ENCODE peak calls at places on chromosomes 4 and X, in nine cellular contexts. One of them, this sample, is unnamed.

GRCh38 chrX:43677993-43678392 is 21.9 kb downstream of the MAOA start:
- DNase-seq in fibroblast of lung: no peak
- DNase-seq in AG04450: no peak
- DNase-seq in retinal pigment epithelial cell: no peak
- DNase-seq in neural progenitor cell: no peak
- DNase-seq in kidney: no peak
- DNase-seq in A549: no peak
- DNase-seq in psoas muscle: no peak
- DNase-seq in CD8-positive, alpha-beta T cell: no peak
- DNase-seq in this sample: no peak

GRCh38 chr4:146261046-146261445 is 46.7 kb downstream of the REELD1 start:
- DNase-seq in fibroblast of lung: no peak
- DNase-seq in AG04450: no peak
- DNase-seq in retinal pigment epithelial cell: no peak
- DNase-seq in neural progenitor cell: no peak
- DNase-seq in kidney: no peak
- DNase-seq in A549: no peak
- DNase-seq in psoas muscle: no peak
- DNase-seq in CD8-positive, alpha-beta T cell: no peak
- DNase-seq in this sample: no peak

GRCh38 chr4:118389731-118390520 is 37.1 kb upstream of the PRSS12 start:
- DNase-seq in fibroblast of lung: no peak
- DNase-seq in AG04450: no peak
- DNase-seq in retinal pigment epithelial cell: no peak
- DNase-seq in neural progenitor cell: no peak
- DNase-seq in kidney: no peak
- DNase-seq in A549: no peak
- DNase-seq in psoas muscle: no peak
- DNase-seq in CD8-positive, alpha-beta T cell: no peak
- DNase-seq in this sample: no peak

GRCh38 chrX:149272690-149273463 is 232.2 kb downstream of the IDS start:
- DNase-seq in fibroblast of lung: peak
- DNase-seq in AG04450: no peak
- DNase-seq in retinal pigment epithelial cell: no peak
- DNase-seq in neural progenitor cell: no peak
- DNase-seq in kidney: no peak
- DNase-seq in A549: no peak
- DNase-seq in psoas muscle: no peak
- DNase-seq in CD8-positive, alpha-beta T cell: no peak
- DNase-seq in this sample: no peak

GRCh38 chrX:87409113-87409841 is 108.3 kb upstream of the KLHL4 start:
- DNase-seq in fibroblast of lung: peak
- DNase-seq in AG04450: no peak
- DNase-seq in retinal pigment epithelial cell: peak
- DNase-seq in neural progenitor cell: no peak
- DNase-seq in kidney: peak
- DNase-seq in A549: peak
- DNase-seq in psoas muscle: no peak
- DNase-seq in CD8-positive, alpha-beta T cell: no peak
- DNase-seq in this sample: no peak

GRCh38 chr4:169999923-170000322 is 26.3 kb downstream of the MFAP3L start:
- DNase-seq in fibroblast of lung: no peak
- DNase-seq in AG04450: no peak
- DNase-seq in retinal pigment epithelial cell: no peak
- DNase-seq in neural progenitor cell: no peak
- DNase-seq in kidney: no peak
- DNase-seq in A549: no peak
- DNase-seq in psoas muscle: no peak
- DNase-seq in CD8-positive, alpha-beta T cell: no peak
- DNase-seq in this sample: no peak

GRCh38 chr4:16113741-16114140 is 29.9 kb upstream of the PROM1 start:
- DNase-seq in fibroblast of lung: no peak
- DNase-seq in AG04450: no peak
- DNase-seq in retinal pigment epithelial cell: no peak
- DNase-seq in neural progenitor cell: no peak
- DNase-seq in kidney: no peak
- DNase-seq in A549: no peak
- DNase-seq in psoas muscle: no peak
- DNase-seq in CD8-positive, alpha-beta T cell: no peak
- DNase-seq in this sample: no peak

GRCh38 chr4:156820931-156821330 is 150.7 kb downstream of the PDGFC start:
- DNase-seq in fibroblast of lung: peak
- DNase-seq in AG04450: no peak
- DNase-seq in retinal pigment epithelial cell: no peak
- DNase-seq in neural progenitor cell: no peak
- DNase-seq in kidney: no peak
- DNase-seq in A549: no peak
- DNase-seq in psoas muscle: no peak
- DNase-seq in CD8-positive, alpha-beta T cell: no peak
- DNase-seq in this sample: no peak

GRCh38 chr4:166078956-166079355 is 205.9 kb downstream of the TLL1 start:
- DNase-seq in fibroblast of lung: no peak
- DNase-seq in AG04450: no peak
- DNase-seq in retinal pigment epithelial cell: no peak
- DNase-seq in neural progenitor cell: peak
- DNase-seq in kidney: no peak
- DNase-seq in A549: no peak
- DNase-seq in psoas muscle: no peak
- DNase-seq in CD8-positive, alpha-beta T cell: no peak
- DNase-seq in this sample: no peak

GRCh38 chr4:150342945-150343344 is 239.0 kb upstream of the MAB21L2 start:
- DNase-seq in fibroblast of lung: no peak
- DNase-seq in AG04450: no peak
- DNase-seq in retinal pigment epithelial cell: no peak
- DNase-seq in neural progenitor cell: peak
- DNase-seq in kidney: peak
- DNase-seq in A549: no peak
- DNase-seq in psoas muscle: no peak
- DNase-seq in CD8-positive, alpha-beta T cell: no peak
- DNase-seq in this sample: no peak

GRCh38 chrX:154295664-154296310 is at the start of gene TKTL1:
- DNase-seq in fibroblast of lung: no peak
- DNase-seq in AG04450: no peak
- DNase-seq in retinal pigment epithelial cell: no peak
- DNase-seq in neural progenitor cell: no peak
- DNase-seq in kidney: no peak
- DNase-seq in A549: no peak
- DNase-seq in psoas muscle: no peak
- DNase-seq in CD8-positive, alpha-beta T cell: no peak
- DNase-seq in this sample: no peak

GRCh38 chr4:1471443-1472147 is 65.4 kb upstream of the NKX1-1 start:
- DNase-seq in fibroblast of lung: no peak
- DNase-seq in AG04450: no peak
- DNase-seq in retinal pigment epithelial cell: no peak
- DNase-seq in neural progenitor cell: no peak
- DNase-seq in kidney: peak
- DNase-seq in A549: no peak
- DNase-seq in psoas muscle: peak
- DNase-seq in CD8-positive, alpha-beta T cell: no peak
- DNase-seq in this sample: no peak

GRCh38 chrX:42028113-42028512 is 104.8 kb upstream of the CASK start:
- DNase-seq in fibroblast of lung: no peak
- DNase-seq in AG04450: no peak
- DNase-seq in retinal pigment epithelial cell: no peak
- DNase-seq in neural progenitor cell: no peak
- DNase-seq in kidney: no peak
- DNase-seq in A549: peak
- DNase-seq in psoas muscle: no peak
- DNase-seq in CD8-positive, alpha-beta T cell: no peak
- DNase-seq in this sample: no peak

GRCh38 chr4:184446132-184446531 is 28.2 kb downstream of the IRF2 start:
- DNase-seq in fibroblast of lung: no peak
- DNase-seq in AG04450: no peak
- DNase-seq in retinal pigment epithelial cell: no peak
- DNase-seq in neural progenitor cell: no peak
- DNase-seq in kidney: no peak
- DNase-seq in A549: no peak
- DNase-seq in psoas muscle: no peak
- DNase-seq in CD8-positive, alpha-beta T cell: no peak
- DNase-seq in this sample: no peak

GRCh38 chr4:153488719-153489384 is 22.7 kb downstream of the TMEM131L start:
- DNase-seq in fibroblast of lung: no peak
- DNase-seq in AG04450: no peak
- DNase-seq in retinal pigment epithelial cell: no peak
- DNase-seq in neural progenitor cell: peak
- DNase-seq in kidney: peak
- DNase-seq in A549: no peak
- DNase-seq in psoas muscle: peak
- DNase-seq in CD8-positive, alpha-beta T cell: peak
- DNase-seq in this sample: no peak

GRCh38 chr4:174255790-174256189 is 27.7 kb downstream of the FBXO8 start:
- DNase-seq in fibroblast of lung: peak
- DNase-seq in AG04450: peak
- DNase-seq in retinal pigment epithelial cell: peak
- DNase-seq in neural progenitor cell: no peak
- DNase-seq in kidney: no peak
- DNase-seq in A549: peak
- DNase-seq in psoas muscle: no peak
- DNase-seq in CD8-positive, alpha-beta T cell: no peak
- DNase-seq in this sample: peak

DNA sequence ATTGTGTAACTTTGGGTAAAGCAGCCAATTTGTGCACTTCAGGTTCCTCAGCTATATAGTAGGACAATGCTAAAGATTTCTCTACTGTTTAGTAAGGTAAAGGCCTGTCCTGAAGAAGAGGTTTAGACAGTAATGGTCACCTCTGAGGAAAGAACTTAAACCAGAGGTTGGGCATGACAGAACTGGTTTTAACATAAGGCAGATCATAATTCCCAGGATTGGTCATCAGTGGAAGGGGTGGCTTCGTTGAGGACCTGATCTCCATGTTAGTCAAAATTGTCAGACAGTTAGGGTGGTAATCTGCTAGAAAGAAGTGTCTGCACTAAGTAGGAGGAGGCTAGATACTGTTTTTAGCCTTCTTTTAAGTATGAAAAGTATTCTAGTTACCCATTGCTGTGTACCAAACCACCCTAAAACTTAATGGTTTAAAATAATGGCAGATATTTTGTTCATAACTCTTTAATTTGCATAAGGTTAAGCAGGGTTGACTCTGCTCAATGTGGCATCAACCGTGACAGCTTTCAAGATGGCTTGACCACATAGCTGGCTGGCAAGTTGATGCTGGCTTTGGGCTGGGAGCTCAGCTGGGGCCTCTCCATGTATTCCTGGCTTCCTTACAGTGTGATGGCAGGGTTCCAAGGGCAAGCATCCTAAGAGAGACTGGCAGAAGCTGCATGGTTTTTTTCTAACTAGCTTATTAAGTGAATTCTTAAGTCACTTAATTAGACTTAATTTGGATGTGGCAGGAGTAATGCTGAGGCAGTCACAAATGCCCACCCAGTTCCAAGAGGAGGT is 4.3 kb downstream of the RP2 start:
- DNase-seq in fibroblast of lung: peak
- DNase-seq in AG04450: no peak
- DNase-seq in retinal pigment epithelial cell: peak
- DNase-seq in neural progenitor cell: no peak
- DNase-seq in kidney: no peak
- DNase-seq in A549: no peak
- DNase-seq in psoas muscle: no peak
- DNase-seq in CD8-positive, alpha-beta T cell: no peak
- DNase-seq in this sample: no peak
- H3K4me3 ChIP-seq in fibroblast of lung: no peak
- H3K4me3 ChIP-seq in AG04450: no peak
- H3K4me3 ChIP-seq in retinal pigment epithelial cell: no peak
- H3K4me3 ChIP-seq in neural progenitor cell: no peak
- H3K4me3 ChIP-seq in kidney: no peak
- H3K4me3 ChIP-seq in A549: no peak
- H3K4me3 ChIP-seq in psoas muscle: no peak
- H3K4me3 ChIP-seq in CD8-positive, alpha-beta T cell: no peak
- H3K4me3 ChIP-seq in this sample: no peak

DNA sequence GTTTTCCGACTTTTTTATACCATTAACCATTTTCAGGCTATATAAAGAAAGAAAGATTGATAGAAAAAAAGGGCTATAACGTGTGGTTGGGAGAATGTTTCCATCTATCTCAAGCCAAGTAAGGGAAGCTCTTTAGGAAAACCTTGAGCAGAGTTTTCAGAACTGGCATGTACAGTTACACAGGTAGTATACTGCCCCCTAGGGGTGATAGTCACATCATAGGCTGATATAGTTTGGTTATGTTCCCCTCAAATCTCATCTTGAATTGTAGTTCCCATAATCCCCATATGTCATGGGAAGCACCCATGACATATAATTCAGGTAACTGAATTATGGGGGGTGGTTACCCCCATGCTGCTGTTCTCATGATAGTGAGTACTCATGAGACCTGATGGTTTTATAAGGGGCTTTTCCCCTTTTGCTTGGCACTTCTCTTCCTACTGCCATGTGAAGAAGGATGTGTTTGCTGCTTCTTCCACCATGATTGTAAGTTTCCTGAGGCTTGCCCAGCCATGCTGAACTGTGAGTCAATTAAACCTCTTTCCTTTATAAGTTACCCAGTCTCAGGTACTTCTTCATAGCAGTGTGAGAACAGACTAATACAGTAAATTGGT is 186.8 kb downstream of the TMA16 start:
- DNase-seq in fibroblast of lung: peak
- DNase-seq in AG04450: no peak
- DNase-seq in retinal pigment epithelial cell: no peak
- DNase-seq in neural progenitor cell: peak
- DNase-seq in kidney: no peak
- DNase-seq in A549: peak
- DNase-seq in psoas muscle: no peak
- DNase-seq in CD8-positive, alpha-beta T cell: peak
- DNase-seq in this sample: no peak
- TF ChIP-seq CTCF in fibroblast of lung: peak
- TF ChIP-seq CTCF in AG04450: peak
- TF ChIP-seq CTCF in retinal pigment epithelial cell: peak
- TF ChIP-seq CTCF in neural progenitor cell: peak
- TF ChIP-seq CTCF in kidney: peak
- TF ChIP-seq CTCF in A549: peak
- TF ChIP-seq CTCF in psoas muscle: peak
- TF ChIP-seq CTCF in CD8-positive, alpha-beta T cell: peak
- TF ChIP-seq CTCF in this sample: peak

DNA sequence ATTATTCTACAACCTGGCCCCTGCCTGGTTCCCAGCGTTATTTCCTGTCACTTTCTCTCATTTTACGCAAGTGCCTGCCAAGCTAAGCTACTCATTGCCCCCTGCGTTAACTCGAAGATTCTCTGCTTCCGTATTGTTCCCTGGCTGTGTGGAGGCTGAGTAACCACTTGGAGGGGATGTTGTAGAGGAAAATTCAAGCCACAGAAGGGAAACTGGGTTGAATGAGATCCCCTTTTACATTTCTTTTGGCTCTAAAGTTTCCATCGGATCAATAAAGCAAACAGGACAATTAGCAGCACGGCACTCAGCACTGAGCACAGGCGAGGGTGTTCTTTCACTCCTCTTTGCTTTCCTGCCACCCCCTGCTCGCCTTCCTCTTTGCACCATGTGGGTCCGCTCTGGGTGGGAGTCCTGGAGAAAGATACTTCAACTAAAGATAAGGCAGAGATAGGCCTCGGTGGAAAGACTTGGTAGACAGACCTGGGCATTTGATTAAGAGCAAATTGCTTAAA is 4.2 kb upstream of the TMSB4X start:
- DNase-seq in fibroblast of lung: peak
- DNase-seq in AG04450: no peak
- DNase-seq in retinal pigment epithelial cell: no peak
- DNase-seq in neural progenitor cell: peak
- DNase-seq in kidney: no peak
- DNase-seq in A549: no peak
- DNase-seq in psoas muscle: no peak
- DNase-seq in CD8-positive, alpha-beta T cell: peak
- DNase-seq in this sample: no peak
- H3K4me3 ChIP-seq in fibroblast of lung: no peak
- H3K4me3 ChIP-seq in AG04450: no peak
- H3K4me3 ChIP-seq in retinal pigment epithelial cell: no peak
- H3K4me3 ChIP-seq in neural progenitor cell: no peak
- H3K4me3 ChIP-seq in kidney: no peak
- H3K4me3 ChIP-seq in A549: no peak
- H3K4me3 ChIP-seq in psoas muscle: peak
- H3K4me3 ChIP-seq in CD8-positive, alpha-beta T cell: peak
- H3K4me3 ChIP-seq in this sample: no peak

GRCh38 chr4:139841464-139842195 is 176.0 kb downstream of the MGST2 start:
- DNase-seq in fibroblast of lung: no peak
- DNase-seq in AG04450: no peak
- DNase-seq in retinal pigment epithelial cell: no peak
- DNase-seq in neural progenitor cell: peak
- DNase-seq in kidney: no peak
- DNase-seq in A549: no peak
- DNase-seq in psoas muscle: no peak
- DNase-seq in CD8-positive, alpha-beta T cell: peak
- DNase-seq in this sample: no peak
- TF ChIP-seq CTCF in fibroblast of lung: no peak
- TF ChIP-seq CTCF in AG04450: no peak
- TF ChIP-seq CTCF in retinal pigment epithelial cell: no peak
- TF ChIP-seq CTCF in neural progenitor cell: peak
- TF ChIP-seq CTCF in kidney: no peak
- TF ChIP-seq CTCF in A549: no peak
- TF ChIP-seq CTCF in psoas muscle: no peak
- TF ChIP-seq CTCF in CD8-positive, alpha-beta T cell: no peak
- TF ChIP-seq CTCF in this sample: no peak